ENCODE peak calls at places on chromosome 10, in nine cellular contexts. I is OCI-LY7, D is HL-60, T is IMR-90, K is right lobe of liver, A is BE2C, W is natural killer cell, O is HFFc6, H is sigmoid colon. E is an unnamed sample.

GRCh38 chr10:100879741-100880360 is 32.9 kb upstream of the SLF2 start:
- DNase-seq in I (no peak), D (no peak), T (no peak), K (peak; percentile 41), A (peak; percentile 30), W (no peak), O (no peak), H (no peak), E (no peak)

GRCh38 chr10:34080485-34081346 is 734.4 kb downstream of the PARD3 start:
- DNase-seq in I (no peak), D (no peak), T (no peak), K (no peak), A (no peak), W (no peak), O (no peak), H (peak; percentile 87), E (no peak)

GRCh38 chr10:102632394-102633062 is 11.8 kb upstream of the TRIM8 start:
- DNase-seq in I (no peak), D (peak; percentile 67), T (peak; percentile 52), K (no peak), A (no peak), W (no peak), O (no peak), H (no peak), E (no peak)

GRCh38 chr10:71072146-71072819 is 140.1 kb upstream of the UNC5B start:
- DNase-seq in I (no peak), D (no peak), T (no peak), K (no peak), A (no peak), W (no peak), O (no peak), H (no peak), E (no peak)

GRCh38 chr10:48785796-48786195 is 101.1 kb downstream of the WDFY4 start:
- DNase-seq in I (no peak), D (no peak), T (no peak), K (no peak), A (no peak), W (no peak), O (no peak), H (no peak), E (no peak)

GRCh38 chr10:11636761-11637166 is 25.3 kb upstream of the USP6NL start:
- DNase-seq in I (no peak), D (no peak), T (no peak), K (no peak), A (no peak), W (no peak), O (no peak), H (no peak), E (no peak)

GRCh38 chr10:103451091-103451801 is 924 bp downstream of the CALHM2 start:
- DNase-seq in I (no peak), D (peak; percentile 61), T (no peak), K (peak; percentile 67), A (peak; percentile 81), W (peak; percentile 37), O (peak; percentile 71), H (peak; percentile 82), E (no peak)

GRCh38 chr10:36324831-36325230 is 682.7 kb upstream of the FZD8 start:
- DNase-seq in I (no peak), D (no peak), T (no peak), K (no peak), A (no peak), W (no peak), O (no peak), H (no peak), E (no peak)

GRCh38 chr10:123424537-123424936 is 241.6 kb upstream of the GPR26 start:
- DNase-seq in I (no peak), D (no peak), T (no peak), K (no peak), A (no peak), W (no peak), O (no peak), H (no peak), E (no peak)

GRCh38 chr10:104796817-104797216 is 155.7 kb downstream of the SORCS3 start:
- DNase-seq in I (no peak), D (no peak), T (no peak), K (no peak), A (no peak), W (no peak), O (no peak), H (no peak), E (no peak)

GRCh38 chr10:74543276-74543675 is 283.1 kb upstream of the KAT6B start:
- DNase-seq in I (no peak), D (no peak), T (peak; percentile 8), K (no peak), A (no peak), W (no peak), O (no peak), H (no peak), E (no peak)

GRCh38 chr10:60200012-60200681 is 189.5 kb downstream of the ANK3 start:
- DNase-seq in I (no peak), D (no peak), T (no peak), K (no peak), A (no peak), W (no peak), O (no peak), H (no peak), E (no peak)

DNA sequence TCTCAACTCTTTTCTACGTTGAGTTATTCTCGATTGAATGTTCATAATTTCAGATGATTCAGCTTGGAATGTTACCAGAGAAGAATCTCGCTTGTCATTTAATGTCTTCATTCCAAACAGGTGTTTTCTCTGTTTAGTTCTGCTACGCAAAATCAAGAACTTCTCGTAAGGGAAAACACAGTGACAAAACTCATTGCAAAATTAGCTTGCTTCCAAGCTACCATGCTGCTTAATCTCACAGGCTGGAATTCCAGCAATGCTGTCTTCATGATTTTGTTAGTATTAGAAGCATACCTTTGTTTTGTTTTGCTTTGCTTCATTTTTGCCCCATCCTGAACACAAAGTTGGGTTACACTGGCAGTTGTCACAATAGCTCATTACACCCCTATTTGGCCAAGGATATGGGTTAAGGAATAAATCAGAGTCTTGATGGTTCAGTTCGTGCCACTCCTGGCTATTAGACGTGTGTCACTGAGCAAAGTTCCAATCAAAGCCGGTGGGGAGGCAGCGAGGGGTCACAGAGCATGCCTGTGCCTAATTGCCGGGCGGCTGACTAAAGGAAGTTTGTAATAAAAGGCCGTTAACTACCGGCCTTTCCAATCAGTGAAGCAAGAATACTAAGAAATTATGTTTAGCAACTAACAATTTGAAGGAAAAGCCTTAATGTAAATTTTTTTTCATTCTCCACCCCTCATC is 677.1 kb downstream of the GATA3 start:
- DNase-seq in I (no peak), D (no peak), T (no peak), K (no peak), A (no peak), W (no peak), O (no peak), H (no peak), E (no peak)
- TF ChIP-seq CTCF in I (no peak), D (no peak), T (no peak), K (no peak), A (no peak), W (no peak), O (no peak), H (no peak), E (no peak)

GRCh38 chr10:125982256-125982948 is 86.0 kb downstream of the FANK1 start:
- DNase-seq in I (peak; percentile 63), D (peak; percentile 45), T (peak; percentile 74), K (no peak), A (peak; percentile 75), W (no peak), O (peak; percentile 54), H (no peak), E (peak; percentile 59)
- TF ChIP-seq CTCF in I (peak; percentile 83), D (no peak), T (peak; percentile 71), K (peak; percentile 72), A (peak; percentile 63), W (peak; percentile 90), O (peak; percentile 88), H (peak; percentile 63), E (peak; percentile 13)

DNA sequence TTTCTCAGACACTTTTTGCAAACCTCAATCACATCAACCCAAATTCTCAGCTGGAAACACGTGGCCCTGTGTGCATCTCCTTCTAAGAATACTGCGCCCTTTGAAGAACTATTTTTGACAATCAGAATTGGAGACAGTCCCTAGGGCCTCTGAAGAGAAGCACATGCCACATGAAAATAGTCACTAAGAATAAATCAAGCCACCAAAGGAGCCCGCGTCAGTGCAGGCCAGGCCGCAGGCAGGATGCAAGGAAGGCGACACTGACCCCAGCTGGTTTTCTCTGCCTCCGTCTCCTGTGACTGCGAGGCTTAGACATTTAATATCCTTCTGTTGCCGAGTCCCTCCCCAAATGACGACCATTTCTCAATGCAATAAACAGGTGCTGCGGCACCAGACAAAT is 88.0 kb upstream of the ADAM12 start:
- DNase-seq in I (no peak), D (no peak), T (no peak), K (no peak), A (peak; percentile 51), W (no peak), O (no peak), H (no peak), E (no peak)
- TF ChIP-seq CTCF in I (no peak), D (no peak), T (no peak), K (no peak), A (peak; percentile 50), W (no peak), O (no peak), H (no peak), E (no peak)

DNA sequence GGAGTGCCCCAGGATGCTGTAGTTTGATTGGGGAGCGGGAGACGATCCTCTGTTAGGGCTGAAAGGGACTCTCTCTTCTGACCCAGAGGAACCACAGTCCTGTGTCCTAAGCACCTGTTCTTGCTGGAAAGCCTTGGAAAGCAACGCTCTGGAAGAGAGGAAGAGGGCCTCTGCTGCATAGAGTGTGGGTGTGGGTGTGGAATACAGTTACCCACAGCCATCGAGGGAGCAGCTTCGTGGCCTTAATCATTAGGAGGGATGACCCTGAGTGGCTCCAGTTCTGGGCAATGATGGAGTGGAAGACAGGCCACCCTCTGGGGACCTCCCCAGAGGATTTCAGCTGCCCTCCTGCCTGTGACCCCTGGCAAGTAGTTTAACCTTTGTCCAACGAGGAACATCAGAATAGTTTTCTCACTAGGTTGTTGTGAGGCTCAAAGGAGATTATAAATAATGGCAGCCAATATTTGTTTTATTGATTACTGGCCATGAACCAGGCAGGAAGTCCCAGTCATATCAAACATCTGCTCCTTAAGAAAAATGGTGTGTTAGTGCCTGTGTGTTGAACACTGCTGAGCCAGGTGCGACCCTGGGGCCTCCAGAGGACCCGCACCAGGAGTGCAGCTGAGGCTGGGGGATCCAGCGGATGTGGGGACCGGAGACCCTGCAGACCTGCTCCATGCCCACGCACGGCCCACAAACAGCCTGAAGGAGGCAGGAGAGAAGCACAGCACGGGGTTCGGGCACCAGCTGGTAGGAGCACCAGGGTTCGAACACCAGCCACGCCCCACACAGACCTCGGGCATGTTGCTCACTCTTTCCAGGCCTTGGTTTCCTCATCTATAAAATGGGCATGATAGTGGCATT is 35.6 kb downstream of the FAM241B start:
- DNase-seq in I (no peak), D (no peak), T (no peak), K (no peak), A (no peak), W (no peak), O (no peak), H (no peak), E (no peak)
- TF ChIP-seq CTCF in I (no peak), D (no peak), T (no peak), K (no peak), A (no peak), W (no peak), O (peak; percentile 10), H (no peak), E (no peak)